ENCODE peak calls at places on chromosomes 1 and 21, in five cellular contexts. One of them, this sample, is unnamed.

GRCh38 chr1:232707142-232707541 is 77.2 kb upstream of the SIPA1L2 start:
- DNase-seq in IMR-90: no peak
- DNase-seq in kidney: no peak
- DNase-seq in sigmoid colon: no peak
- DNase-seq in K562: no peak
- DNase-seq in this sample: no peak

GRCh38 chr21:44911384-44912157 is 9.1 kb downstream of the ITGB2 start:
- DNase-seq in K562: peak; percentile 68
- DNase-seq in kidney: peak; percentile 93
- DNase-seq in IMR-90: no peak
- DNase-seq in sigmoid colon: peak; percentile 88
- DNase-seq in this sample: no peak

GRCh38 chr1:221002601-221003000 is 123.4 kb downstream of the HLX start:
- DNase-seq in K562: no peak
- DNase-seq in sigmoid colon: no peak
- DNase-seq in kidney: no peak
- DNase-seq in IMR-90: no peak
- DNase-seq in this sample: no peak

GRCh38 chr1:29541641-29542040 is 305.3 kb downstream of the PTPRU start:
- DNase-seq in sigmoid colon: peak; percentile 53
- DNase-seq in K562: no peak
- DNase-seq in kidney: no peak
- DNase-seq in IMR-90: no peak
- DNase-seq in this sample: no peak

GRCh38 chr1:226548281-226549093 is at the start of gene STUM:
- DNase-seq in K562: no peak
- DNase-seq in kidney: peak; percentile 70
- DNase-seq in sigmoid colon: peak; percentile 71
- DNase-seq in IMR-90: peak; percentile 9
- DNase-seq in this sample: peak; percentile 73

GRCh38 chr1:64212023-64212422 is 8.6 kb downstream of the UBE2U start:
- DNase-seq in K562: no peak
- DNase-seq in kidney: no peak
- DNase-seq in sigmoid colon: no peak
- DNase-seq in IMR-90: peak; percentile 91
- DNase-seq in this sample: no peak

GRCh38 chr1:76562292-76562691 is 305.0 kb upstream of the ST6GALNAC5 start:
- DNase-seq in kidney: no peak
- DNase-seq in IMR-90: no peak
- DNase-seq in K562: no peak
- DNase-seq in sigmoid colon: no peak
- DNase-seq in this sample: no peak

GRCh38 chr1:243470492-243470891 is 214.7 kb downstream of the SDCCAG8 start:
- DNase-seq in IMR-90: no peak
- DNase-seq in K562: no peak
- DNase-seq in sigmoid colon: no peak
- DNase-seq in kidney: no peak
- DNase-seq in this sample: no peak

GRCh38 chr1:151133339-151133761 is 13.1 kb downstream of the SEMA6C start:
- DNase-seq in kidney: no peak
- DNase-seq in sigmoid colon: no peak
- DNase-seq in IMR-90: peak; percentile 28
- DNase-seq in K562: no peak
- DNase-seq in this sample: no peak

GRCh38 chr1:229223498-229223897 is 47.4 kb upstream of the RAB4A start:
- DNase-seq in sigmoid colon: no peak
- DNase-seq in kidney: no peak
- DNase-seq in K562: no peak
- DNase-seq in IMR-90: no peak
- DNase-seq in this sample: no peak

GRCh38 chr1:238912148-238912547 is 474.2 kb upstream of the CHRM3 start:
- DNase-seq in IMR-90: no peak
- DNase-seq in kidney: no peak
- DNase-seq in K562: no peak
- DNase-seq in sigmoid colon: no peak
- DNase-seq in this sample: no peak

GRCh38 chr1:42807056-42807668 is 9.8 kb upstream of the ERMAP start:
- DNase-seq in K562: no peak
- DNase-seq in IMR-90: no peak
- DNase-seq in sigmoid colon: no peak
- DNase-seq in kidney: no peak
- DNase-seq in this sample: no peak

GRCh38 chr1:216722841-216723240 is 388 bp downstream of the ESRRG start:
- DNase-seq in K562: no peak
- DNase-seq in IMR-90: no peak
- DNase-seq in kidney: no peak
- DNase-seq in sigmoid colon: no peak
- DNase-seq in this sample: no peak

GRCh38 chr1:193275773-193276172 is 89.4 kb upstream of the B3GALT2 start:
- DNase-seq in kidney: no peak
- DNase-seq in IMR-90: no peak
- DNase-seq in K562: peak; percentile 32
- DNase-seq in sigmoid colon: no peak
- DNase-seq in this sample: no peak

GRCh38 chr1:94743866-94744265 is 76.3 kb upstream of the SLC44A3 start:
- DNase-seq in K562: no peak
- DNase-seq in IMR-90: peak; percentile 91
- DNase-seq in kidney: no peak
- DNase-seq in sigmoid colon: peak; percentile 80
- DNase-seq in this sample: no peak

GRCh38 chr1:44010935-44011610 is 19.7 kb downstream of the CCDC24 start:
- DNase-seq in kidney: no peak
- DNase-seq in K562: no peak
- DNase-seq in IMR-90: no peak
- DNase-seq in sigmoid colon: no peak
- DNase-seq in this sample: no peak

GRCh38 chr1:58812926-58813325 is 29.1 kb upstream of the JUN start:
- DNase-seq in K562: no peak
- DNase-seq in kidney: no peak
- DNase-seq in sigmoid colon: no peak
- DNase-seq in IMR-90: no peak
- DNase-seq in this sample: no peak

GRCh38 chr1:90854559-90854958 is 137.5 kb upstream of the BARHL2 start:
- DNase-seq in IMR-90: no peak
- DNase-seq in sigmoid colon: no peak
- DNase-seq in K562: no peak
- DNase-seq in kidney: no peak
- DNase-seq in this sample: no peak

GRCh38 chr1:178344513-178345077 is 152.2 kb downstream of the CLEC20A start:
- DNase-seq in kidney: no peak
- DNase-seq in sigmoid colon: no peak
- DNase-seq in IMR-90: peak; percentile 92
- DNase-seq in K562: peak; percentile 14
- DNase-seq in this sample: peak; percentile 50

GRCh38 chr1:150650193-150650592 is 20.8 kb upstream of the ENSA start:
- DNase-seq in IMR-90: peak; percentile 7
- DNase-seq in K562: no peak
- DNase-seq in sigmoid colon: no peak
- DNase-seq in kidney: no peak
- DNase-seq in this sample: no peak

GRCh38 chr1:235022341-235023196 is 106.1 kb downstream of the TOMM20 start:
- DNase-seq in kidney: no peak
- DNase-seq in sigmoid colon: peak; percentile 52
- DNase-seq in K562: peak; percentile 46
- DNase-seq in IMR-90: peak; percentile 22
- DNase-seq in this sample: no peak

GRCh38 chr1:218156602-218157001 is 128.5 kb upstream of the RRP15 start:
- DNase-seq in IMR-90: no peak
- DNase-seq in K562: no peak
- DNase-seq in kidney: peak; percentile 43
- DNase-seq in sigmoid colon: no peak
- DNase-seq in this sample: peak; percentile 9

GRCh38 chr1:165910764-165911421 is 83.5 kb downstream of the UCK2 start:
- DNase-seq in kidney: peak; percentile 77
- DNase-seq in K562: no peak
- DNase-seq in IMR-90: no peak
- DNase-seq in sigmoid colon: peak; percentile 67
- DNase-seq in this sample: no peak

GRCh38 chr1:22137006-22137720 is 5.7 kb downstream of the WNT4 start:
- DNase-seq in IMR-90: peak; percentile 16
- DNase-seq in kidney: no peak
- DNase-seq in sigmoid colon: no peak
- DNase-seq in K562: no peak
- DNase-seq in this sample: peak; percentile 87
- H3K27ac ChIP-seq in IMR-90: no peak overlapping the region
- H3K27ac ChIP-seq in kidney: no peak overlapping the region
- H3K27ac ChIP-seq in sigmoid colon: no peak overlapping the region
- H3K27ac ChIP-seq in K562: no peak overlapping the region
- H3K27ac ChIP-seq in this sample: peak overlapping the region; percentile 99

GRCh38 chr21:40331804-40332203 is 464.6 kb downstream of the PCP4 start:
- DNase-seq in sigmoid colon: no peak
- DNase-seq in IMR-90: no peak
- DNase-seq in K562: no peak
- DNase-seq in kidney: no peak
- DNase-seq in this sample: no peak
- H3K27ac ChIP-seq in sigmoid colon: no peak overlapping the region
- H3K27ac ChIP-seq in IMR-90: no peak overlapping the region
- H3K27ac ChIP-seq in K562: no peak overlapping the region
- H3K27ac ChIP-seq in kidney: no peak overlapping the region
- H3K27ac ChIP-seq in this sample: no peak overlapping the region

DNA sequence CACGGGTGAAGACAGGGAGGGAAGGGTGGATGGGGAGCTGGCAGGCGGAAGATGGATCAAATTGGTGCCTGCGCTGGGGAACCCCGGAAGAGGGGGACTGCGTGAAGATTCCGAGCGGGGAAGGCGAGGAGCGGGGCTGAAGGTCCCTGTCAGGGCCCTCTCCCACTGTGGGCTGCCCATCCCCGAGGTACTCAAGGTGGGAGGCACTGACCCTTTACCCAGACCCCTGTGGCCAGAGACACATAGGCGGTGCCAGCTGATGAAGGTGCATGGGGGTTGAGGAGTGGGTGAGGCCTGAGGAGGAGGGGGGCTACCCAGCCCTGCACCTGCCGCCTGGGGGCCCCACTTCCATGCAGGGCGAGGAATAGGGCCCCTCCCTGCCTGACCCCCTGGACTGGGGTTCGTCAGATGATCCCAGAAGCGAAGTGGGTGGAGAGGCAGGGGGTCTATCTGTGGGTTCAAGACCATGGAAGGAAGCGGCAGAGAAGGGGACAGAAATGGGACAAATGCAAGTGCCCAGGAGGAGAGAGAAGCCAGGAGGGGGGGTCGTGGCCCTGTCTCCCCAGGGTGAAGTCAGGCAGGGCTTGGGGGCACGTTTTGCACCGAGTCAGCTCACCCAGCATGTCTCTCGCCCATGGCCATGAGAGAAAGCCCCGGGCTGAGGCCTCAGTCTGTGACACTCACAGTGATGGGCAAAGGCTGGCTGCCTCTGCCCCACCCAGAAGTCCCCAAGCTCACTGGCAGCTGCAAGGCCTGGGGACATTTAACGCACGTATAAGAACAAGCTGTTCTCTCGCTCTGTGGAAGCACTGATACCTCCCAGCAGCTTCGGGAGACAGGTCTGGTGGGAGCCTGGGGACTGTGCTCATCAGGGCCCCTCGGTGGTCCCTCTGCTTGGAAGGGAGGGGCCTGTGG is 7.0 kb upstream of the MMEL1 start:
- DNase-seq in kidney: no peak
- DNase-seq in sigmoid colon: no peak
- DNase-seq in IMR-90: no peak
- DNase-seq in K562: no peak
- DNase-seq in this sample: no peak
- H3K27ac ChIP-seq in kidney: no peak overlapping the region
- H3K27ac ChIP-seq in sigmoid colon: no peak overlapping the region
- H3K27ac ChIP-seq in IMR-90: no peak overlapping the region
- H3K27ac ChIP-seq in K562: no peak overlapping the region
- H3K27ac ChIP-seq in this sample: peak overlapping the region; percentile 51

DNA sequence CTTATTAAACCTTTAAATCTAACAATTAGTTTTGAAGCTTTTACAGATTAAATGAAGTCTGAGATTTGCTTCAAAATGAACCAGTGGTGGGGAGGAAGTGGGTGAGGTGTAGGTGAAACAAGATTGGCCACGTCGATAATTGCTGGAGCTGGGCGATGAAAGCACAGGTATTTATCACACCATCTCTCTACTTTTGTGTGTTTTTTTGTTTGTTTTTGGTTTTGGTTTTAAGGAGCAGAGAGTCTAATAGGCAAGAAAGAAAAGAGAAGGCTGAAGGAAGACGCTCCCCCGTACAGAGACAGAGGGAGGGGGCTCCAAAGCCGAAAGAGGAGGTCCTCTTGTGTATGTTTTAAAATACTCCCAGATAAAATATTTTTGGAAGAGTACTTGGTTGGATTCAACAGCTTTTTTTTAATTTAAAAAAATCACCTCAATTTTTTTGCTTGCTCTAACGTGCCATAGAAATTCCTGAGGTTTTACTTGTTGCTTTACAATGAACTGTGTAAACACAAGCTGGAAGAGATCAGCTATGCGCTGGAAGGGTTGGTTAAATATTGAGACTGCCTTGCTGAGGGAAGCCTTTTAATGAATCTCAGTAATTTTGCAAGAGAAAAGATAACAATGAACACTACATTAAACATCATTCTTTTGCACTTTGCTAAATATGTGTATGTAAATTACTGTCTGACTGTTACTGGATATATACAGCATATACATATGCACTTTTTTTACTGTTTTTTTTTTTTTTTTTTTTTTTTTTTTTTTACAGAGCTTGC is 6.7 kb upstream of the LGALS8 start:
- DNase-seq in sigmoid colon: no peak
- DNase-seq in IMR-90: peak; percentile 85
- DNase-seq in K562: no peak
- DNase-seq in kidney: no peak
- DNase-seq in this sample: peak; percentile 63
- H3K27ac ChIP-seq in sigmoid colon: no peak overlapping the region
- H3K27ac ChIP-seq in IMR-90: peak overlapping the region; percentile 41
- H3K27ac ChIP-seq in K562: no peak overlapping the region
- H3K27ac ChIP-seq in kidney: no peak overlapping the region
- H3K27ac ChIP-seq in this sample: peak overlapping the region; percentile 61

DNA sequence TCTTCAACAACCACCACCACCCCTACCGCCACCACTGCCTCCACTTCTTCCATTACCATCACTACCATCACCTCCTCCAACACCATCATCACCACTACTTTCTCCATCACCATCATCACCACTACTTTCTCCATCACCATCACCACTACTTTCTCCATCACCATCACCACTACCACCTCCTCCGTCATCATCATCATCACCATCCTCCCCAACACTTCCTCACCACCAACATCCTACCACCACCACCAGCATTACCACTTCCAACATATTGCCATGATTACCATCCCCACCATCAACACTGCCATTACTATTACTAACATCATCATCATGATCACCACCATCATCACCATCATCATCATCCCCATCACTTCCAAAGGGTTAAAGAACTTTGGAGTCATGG is 34.7 kb downstream of the NGF start:
- DNase-seq in IMR-90: no peak
- DNase-seq in kidney: no peak
- DNase-seq in K562: no peak
- DNase-seq in sigmoid colon: no peak
- DNase-seq in this sample: no peak
- H3K27ac ChIP-seq in IMR-90: no peak overlapping the region
- H3K27ac ChIP-seq in kidney: no peak overlapping the region
- H3K27ac ChIP-seq in K562: no peak overlapping the region
- H3K27ac ChIP-seq in sigmoid colon: no peak overlapping the region
- H3K27ac ChIP-seq in this sample: no peak overlapping the region